ENCODE peak calls at places on chromosomes 11 and 22, in six cellular contexts. Y is H1, I is aorta, U is fibroblast of lung, N is DND-41, V is colonic mucosa. Z is an unnamed sample.

GRCh38 chr11:75051043-75051442 is 45.6 kb downstream of the OR2AT4 start:
- DNase-seq in I (no peak), Y (peak; percentile 20), V (no peak), U (no peak), N (no peak), Z (no peak)

GRCh38 chr11:29395555-29396072 is 621.2 kb downstream of the KCNA4 start:
- DNase-seq in N (no peak), I (no peak), U (no peak), Y (no peak), V (no peak), Z (no peak)

GRCh38 chr11:128511712-128512111 is 75.6 kb downstream of the ETS1 start:
- DNase-seq in U (no peak), V (no peak), I (no peak), Y (no peak), N (no peak), Z (no peak)

GRCh38 chr11:27886765-27887328 is 186.6 kb upstream of the BDNF start:
- DNase-seq in Y (no peak), U (no peak), V (no peak), I (no peak), N (no peak), Z (no peak)

GRCh38 chr22:50184004-50184461 is 1.7 kb upstream of the TRABD start:
- DNase-seq in Y (no peak), N (no peak), I (peak; percentile 82), U (peak; percentile 51), V (peak; percentile 76), Z (peak; percentile 77)

GRCh38 chr11:29629281-29629680 is 387.5 kb downstream of the KCNA4 start:
- DNase-seq in N (no peak), U (no peak), V (no peak), I (no peak), Y (no peak), Z (no peak)

GRCh38 chr11:74731301-74732094 is at the start of gene CHRDL2:
- DNase-seq in N (no peak), U (no peak), Y (peak; percentile 64), I (no peak), V (no peak), Z (peak; percentile 36)

GRCh38 chr11:132777067-132777975 is 755.0 kb downstream of the OPCML start:
- DNase-seq in Y (no peak), N (no peak), U (no peak), V (no peak), I (no peak), Z (no peak)

GRCh38 chr11:129317564-129317963 is 58.1 kb upstream of the BARX2 start:
- DNase-seq in U (no peak), Y (no peak), V (peak; percentile 42), N (no peak), I (no peak), Z (no peak)

GRCh38 chr22:33105501-33105911 is 47.3 kb upstream of the SYN3 start:
- DNase-seq in Y (no peak), U (peak; percentile 3), V (no peak), I (no peak), N (no peak), Z (no peak)

GRCh38 chr11:128627666-128628342 is 40.4 kb upstream of the ETS1 start:
- DNase-seq in Y (peak; percentile 43), N (no peak), U (no peak), I (no peak), V (no peak), Z (no peak)

GRCh38 chr11:11387201-11387600 is 34.2 kb upstream of the CSNK2A3 start:
- DNase-seq in Y (no peak), V (no peak), N (no peak), I (no peak), U (no peak), Z (no peak)

GRCh38 chr11:71451596-71452353 is 1.2 kb upstream of the NADSYN1 start:
- DNase-seq in I (peak; percentile 46), U (no peak), Y (no peak), V (peak; percentile 71), N (peak; percentile 21), Z (no peak)

GRCh38 chr11:12160680-12161079 is 50.3 kb downstream of the MICAL2 start:
- DNase-seq in Y (no peak), U (no peak), V (no peak), I (peak; percentile 74), N (no peak), Z (no peak)

GRCh38 chr11:17734418-17734911 is at the start of gene KCNC1:
- DNase-seq in U (peak; percentile 33), N (no peak), I (no peak), V (no peak), Y (peak; percentile 72), Z (peak; percentile 33)

GRCh38 chr11:90803366-90803765 is 580.5 kb upstream of the CHORDC1 start:
- DNase-seq in N (no peak), Y (no peak), V (no peak), I (no peak), U (no peak), Z (no peak)

GRCh38 chr11:85752890-85753581 is 57.9 kb downstream of the SYTL2 start:
- DNase-seq in Y (no peak), I (peak; percentile 56), V (peak; percentile 45), N (peak; percentile 93), U (no peak), Z (no peak)

GRCh38 chr22:32771761-32772160 is 29.7 kb upstream of the TIMP3 start:
- DNase-seq in Y (no peak), V (no peak), I (no peak), N (peak; percentile 61), U (no peak), Z (no peak)

GRCh38 chr11:34757026-34757451 is 136.1 kb downstream of the EHF start:
- DNase-seq in N (no peak), I (no peak), Y (no peak), V (peak; percentile 65), U (peak; percentile 81), Z (no peak)

GRCh38 chr11:36425593-36426206 is 84.4 kb downstream of the TRAF6 start:
- DNase-seq in Y (no peak), U (peak; percentile 23), I (no peak), V (no peak), N (no peak), Z (no peak)

GRCh38 chr11:119099707-119100106 is 1.9 kb downstream of the DPAGT1 start:
- DNase-seq in Y (no peak), N (no peak), I (no peak), V (no peak), U (no peak), Z (no peak)

GRCh38 chr22:48822278-48823233 is 1005.1 kb downstream of the BRD1 start:
- DNase-seq in V (no peak), U (no peak), Y (no peak), N (no peak), I (no peak), Z (no peak)

GRCh38 chr11:64339754-64340408 is at the start of gene CCDC88B:
- DNase-seq in U (no peak), Y (no peak), N (peak; percentile 77), I (peak; percentile 87), V (peak; percentile 70), Z (peak; percentile 47)

GRCh38 chr22:19802001-19802880 is 41.7 kb downstream of the TBX1 start:
- DNase-seq in I (peak; percentile 35), V (no peak), N (no peak), U (no peak), Y (no peak), Z (no peak)

GRCh38 chr22:19800761-19801244 is 40.2 kb downstream of the TBX1 start:
- DNase-seq in U (no peak), I (no peak), Y (no peak), N (no peak), V (no peak), Z (no peak)

GRCh38 chr22:19802881-19803735 is 42.5 kb downstream of the TBX1 start:
- DNase-seq in N (no peak), Y (no peak), V (no peak), U (no peak), I (peak; percentile 38), Z (no peak)

GRCh38 chr22:19800306-19800705 is 39.7 kb downstream of the TBX1 start:
- DNase-seq in N (no peak), I (no peak), Y (no peak), V (no peak), U (no peak), Z (no peak)

GRCh38 chr22:19801340-19802000 is 40.9 kb downstream of the TBX1 start:
- DNase-seq in U (no peak), N (no peak), Y (no peak), V (no peak), I (no peak), Z (no peak)
- H3K27ac ChIP-seq in U (no peak overlapping the region), N (no peak overlapping the region), Y (no peak overlapping the region), V (no peak overlapping the region), I (no peak overlapping the region), Z (no peak overlapping the region)

DNA sequence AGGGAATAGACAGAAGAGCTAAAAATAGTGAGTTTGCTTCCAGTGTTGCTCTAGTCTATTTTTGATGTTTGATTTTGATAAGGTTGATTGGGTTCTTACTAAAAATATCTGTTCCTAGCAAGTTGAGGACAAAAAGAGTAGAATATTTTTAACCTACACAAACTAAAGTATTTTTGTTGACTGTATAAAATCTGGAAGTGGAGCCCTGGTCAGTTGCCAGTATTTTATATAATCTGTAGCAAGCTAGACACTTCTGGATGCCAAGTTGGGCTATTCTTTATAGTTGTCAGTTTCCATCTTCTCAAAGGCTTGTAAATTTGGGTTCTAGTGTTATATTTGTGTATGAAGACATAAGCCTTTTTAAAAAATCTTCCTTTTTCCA is 56.6 kb downstream of the HSD17B12 start:
- DNase-seq in U (peak; percentile 5), V (no peak), N (no peak), I (no peak), Y (no peak), Z (no peak)
- H3K4me3 ChIP-seq in U (no peak overlapping the region), V (no peak overlapping the region), N (no peak overlapping the region), I (peak overlapping the region; percentile 30), Y (no peak overlapping the region), Z (peak overlapping the region; percentile 18)

DNA sequence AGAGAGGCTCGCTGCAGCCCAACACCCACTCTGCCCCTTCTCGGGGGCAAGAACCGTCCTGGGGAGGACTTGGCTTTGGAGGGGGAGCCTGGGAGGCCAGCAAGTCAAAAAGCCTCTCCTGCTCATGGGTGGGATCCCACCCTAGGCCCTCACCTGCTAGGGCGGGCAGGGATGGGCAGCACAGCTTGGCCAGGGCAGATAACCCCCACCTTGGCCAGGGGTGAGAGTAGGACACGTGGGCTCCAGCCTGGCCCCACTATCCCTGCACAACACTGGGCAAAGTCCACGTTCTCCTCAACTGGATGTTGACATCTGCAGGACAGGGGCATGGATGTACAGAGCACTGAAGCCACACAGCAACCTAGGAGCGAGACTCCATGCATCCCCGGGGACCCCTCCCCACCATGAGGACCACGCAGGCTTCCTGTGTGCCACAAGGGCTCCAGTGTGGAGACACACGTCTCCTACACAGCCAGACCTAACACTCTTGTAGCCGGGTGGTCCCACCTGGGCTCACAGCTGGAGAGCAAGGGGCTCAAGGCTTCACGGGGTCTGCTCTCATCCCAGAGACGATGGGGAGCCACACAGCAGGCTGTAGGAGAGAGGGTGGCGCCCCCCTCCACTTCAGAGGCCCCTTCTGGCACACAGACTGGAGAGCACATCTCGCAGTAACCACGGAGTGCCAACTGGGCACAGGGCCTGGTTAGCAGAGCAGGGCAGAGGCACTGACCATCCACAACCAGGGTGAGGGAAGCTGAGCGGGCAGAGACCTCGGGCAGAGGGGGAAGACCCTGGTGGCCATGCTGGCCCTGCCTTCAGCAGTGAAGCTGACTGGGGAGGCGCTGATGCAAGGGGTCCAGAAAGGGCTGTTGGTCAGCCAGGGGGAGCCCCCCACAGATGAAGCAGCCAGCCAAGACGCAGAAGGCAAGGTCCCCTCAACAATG is 171.1 kb downstream of the CRYBB2 start:
- DNase-seq in V (no peak), I (no peak), Y (no peak), N (no peak), U (no peak), Z (peak; percentile 28)
- H3K36me3 ChIP-seq in V (no peaks in the 10 kb centered on the region), I (no peaks in the 10 kb centered on the region), Y (no peaks in the 10 kb centered on the region), N (no peaks in the 10 kb centered on the region), U (no peaks in the 10 kb centered on the region), Z (no peaks in the 10 kb centered on the region)

GRCh38 chr11:7899418-7899817 is 31.6 kb downstream of the OR10A6 start:
- DNase-seq in V (no peak), U (no peak), N (no peak), Y (no peak), I (no peak), Z (no peak)
- H3K27ac ChIP-seq in V (no peak overlapping the region), U (no peak overlapping the region), N (no peak overlapping the region), Y (no peak overlapping the region), I (no peak overlapping the region), Z (no peak overlapping the region)